ENCODE peak calls at places on chromosome 4, in seven cellular contexts. C is ecto neural progenitor cell, R is endothelial cell, M is NCI-H1105 treated with DMSO at 0.1 percent for 48 hours, Z is memory B cell, W is HTR-8/SVneo, Q is testis. X is an unnamed sample.

GRCh38 chr4:79198886-79199591 is 126.8 kb downstream of the NAA11 start:
- DNase-seq in R (no peak), Q (no peak), Z (no peak), M (peak), C (no peak), W (no peak), X (no peak)

GRCh38 chr4:1105662-1106061 is 7.7 kb downstream of the RNF212 start:
- DNase-seq in M (no peak), Z (no peak), W (no peak), C (peak), Q (no peak), R (no peak), X (no peak)

GRCh38 chr4:114361249-114361648 is 237.4 kb upstream of the UGT8 start:
- DNase-seq in Q (no peak), Z (no peak), R (no peak), W (no peak), C (no peak), M (no peak), X (no peak)

GRCh38 chr4:122857160-122857559 is 30.5 kb downstream of the FGF2 start:
- DNase-seq in M (no peak), C (no peak), Q (no peak), W (no peak), Z (no peak), R (no peak), X (no peak)

GRCh38 chr4:87497141-87497540 is 32.0 kb downstream of the SPARCL1 start:
- DNase-seq in C (no peak), Q (peak), R (peak), Z (no peak), W (no peak), M (no peak), X (no peak)

GRCh38 chr4:108051343-108051742 is 61.7 kb downstream of the HADH start:
- DNase-seq in Q (no peak), Z (no peak), R (no peak), W (no peak), M (no peak), C (no peak), X (no peak)

GRCh38 chr4:121717680-121718237 is 21.0 kb upstream of the ANXA5 start:
- DNase-seq in W (no peak), Q (no peak), R (no peak), C (no peak), Z (no peak), M (no peak), X (no peak)

GRCh38 chr4:141126769-141127168 is 6.5 kb downstream of the RNF150 start:
- DNase-seq in C (no peak), Z (no peak), Q (no peak), W (no peak), M (no peak), R (no peak), X (no peak)

GRCh38 chr4:152864361-152864760 is 71.8 kb upstream of the FHDC1 start:
- DNase-seq in M (no peak), C (no peak), W (no peak), Q (no peak), R (no peak), Z (no peak), X (no peak)

GRCh38 chr4:150722908-150723362 is 141.0 kb downstream of the MAB21L2 start:
- DNase-seq in Q (peak), C (no peak), R (no peak), W (no peak), Z (no peak), M (no peak), X (no peak)

GRCh38 chr4:176742211-176742610 is 50.5 kb downstream of the VEGFC start:
- DNase-seq in Q (no peak), M (no peak), W (no peak), C (no peak), Z (no peak), R (no peak), X (no peak)

GRCh38 chr4:16852644-16853043 is 45.8 kb downstream of the LDB2 start:
- DNase-seq in Z (no peak), C (no peak), M (no peak), Q (no peak), W (no peak), R (no peak), X (no peak)

GRCh38 chr4:110475881-110476818 is at the start of gene ENPEP:
- DNase-seq in W (no peak), C (no peak), Q (no peak), R (no peak), M (no peak), Z (no peak), X (no peak)

GRCh38 chr4:2442175-2442993 is 23.6 kb downstream of the CFAP99 start:
- DNase-seq in Z (no peak), C (no peak), Q (no peak), R (no peak), M (no peak), W (no peak), X (no peak)

GRCh38 chr4:84920591-84920990 is 45.9 kb downstream of the WDFY3 start:
- DNase-seq in R (no peak), C (no peak), Z (no peak), Q (no peak), M (no peak), W (peak), X (no peak)

X was measured in SIG-M5.